ENCODE peak calls at places on chromosomes 12 and 14, in ten cellular contexts. M is fibroblast of lung; V is foreskin fibroblast; S is CD8-positive, alpha-beta T cell; T is neural progenitor cell; Y is astrocyte of the cerebellum; R is cardiac muscle cell; D is kidney epithelial cell; L is fibroblast of the aortic adventitia; H is Caco-2. O is an unnamed sample.
A peak's percentile ranks its signal among the peaks of the same experiment; 100 is the strongest.

GRCh38 chr14:96512602-96513397 is 10.6 kb downstream of the PAPOLA start:
- DNase-seq in M (no peak), V (no peak), S (no peak), T (no peak), Y (no peak), R (no peak), D (no peak), L (no peak), H (no peak), O (no peak)

GRCh38 chr12:91264178-91264577 is 81.6 kb upstream of the DCN start:
- DNase-seq in M (no peak), V (peak; percentile 22), S (no peak), T (no peak), Y (no peak), R (no peak), D (no peak), L (no peak), H (no peak), O (no peak)

GRCh38 chr12:12722351-12723146 is 5.4 kb downstream of the CDKN1B start:
- DNase-seq in M (peak; percentile 64), V (no peak), S (no peak), T (no peak), Y (no peak), R (no peak), D (no peak), L (peak; percentile 69), H (no peak), O (no peak)

GRCh38 chr12:52615912-52616311 is 2.4 kb downstream of the KRT73 start:
- DNase-seq in M (no peak), V (no peak), S (no peak), T (no peak), Y (no peak), R (no peak), D (no peak), L (no peak), H (no peak), O (no peak)

GRCh38 chr14:91270188-91270587 is 25.7 kb upstream of the GPR68 start:
- DNase-seq in M (no peak), V (no peak), S (no peak), T (no peak), Y (no peak), R (no peak), D (no peak), L (no peak), H (no peak), O (no peak)

GRCh38 chr14:49497725-49498348 is 88.3 kb downstream of the RPS29 start:
- DNase-seq in M (peak; percentile 63), V (peak; percentile 78), S (no peak), T (peak; percentile 81), Y (peak; percentile 68), R (peak; percentile 83), D (peak; percentile 31), L (peak; percentile 86), H (no peak), O (peak; percentile 50)

GRCh38 chr14:96126339-96126770 is 78.3 kb upstream of the BDKRB2 start:
- DNase-seq in M (no peak), V (peak; percentile 43), S (peak; percentile 52), T (no peak), Y (no peak), R (no peak), D (no peak), L (no peak), H (no peak), O (no peak)

GRCh38 chr14:95620659-95621059 is 65.6 kb upstream of the TCL1B start:
- DNase-seq in M (no peak), V (no peak), S (peak; percentile 56), T (no peak), Y (no peak), R (no peak), D (no peak), L (no peak), H (no peak), O (no peak)

GRCh38 chr12:481422-481821 is 21.7 kb downstream of the B4GALNT3 start:
- DNase-seq in M (peak; percentile 82), V (no peak), S (peak; percentile 36), T (no peak), Y (peak; percentile 13), R (peak; percentile 86), D (no peak), L (peak; percentile 86), H (peak; percentile 21), O (no peak)

GRCh38 chr14:96297000-96297399 is 41.0 kb downstream of the BDKRB1 start:
- DNase-seq in M (peak; percentile 22), V (peak; percentile 32), S (no peak), T (no peak), Y (peak; percentile 12), R (no peak), D (no peak), L (peak; percentile 47), H (no peak), O (no peak)

GRCh38 chr12:14911131-14911530 is 25.5 kb upstream of the MGP start:
- DNase-seq in M (no peak), V (no peak), S (no peak), T (no peak), Y (no peak), R (no peak), D (no peak), L (no peak), H (no peak), O (no peak)

GRCh38 chr14:102994689-102995088 is 62.7 kb downstream of the CDC42BPB start:
- DNase-seq in M (no peak), V (no peak), S (no peak), T (no peak), Y (no peak), R (no peak), D (no peak), L (no peak), H (no peak), O (no peak)

DNA sequence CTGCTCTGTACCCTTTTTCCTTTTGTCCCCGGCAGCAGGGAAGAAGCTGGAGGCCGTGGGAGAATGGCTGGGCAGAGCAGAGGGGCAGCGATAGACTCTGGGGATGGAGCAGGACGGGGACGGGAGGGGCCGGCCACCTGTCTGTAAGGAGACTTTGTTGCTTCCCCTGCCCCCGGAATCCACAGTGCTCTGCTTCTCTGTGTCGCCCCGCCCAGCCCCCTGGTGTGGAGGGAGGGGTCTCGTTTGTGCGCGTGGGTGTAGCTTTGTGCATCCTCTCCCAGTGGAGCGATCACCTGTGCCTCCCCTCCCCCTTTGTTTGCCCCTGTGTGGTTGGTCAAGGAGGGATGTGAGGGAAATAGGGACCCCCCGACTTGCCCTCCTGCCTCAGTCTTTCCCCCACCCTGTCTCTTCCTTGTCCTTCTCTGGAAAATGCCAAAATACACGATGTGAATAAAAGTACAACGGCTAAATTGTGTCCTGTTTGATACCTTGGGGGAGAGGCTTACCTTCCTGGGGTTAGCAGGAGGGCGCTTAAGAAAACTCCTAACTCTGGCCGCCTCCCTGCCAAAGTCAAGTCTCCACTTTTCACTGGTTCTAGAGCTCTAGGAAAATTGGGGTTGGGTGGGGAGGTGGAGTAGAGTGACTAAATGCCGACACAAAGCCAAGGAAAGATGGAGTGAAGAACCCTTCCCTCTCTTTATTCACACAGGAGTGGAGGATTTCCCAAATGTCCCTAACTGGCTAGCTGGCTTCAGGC is 990 bp upstream of the TPI1 start:
- DNase-seq in M (no peak), V (peak; percentile 43), S (no peak), T (peak; percentile 31), Y (no peak), R (no peak), D (no peak), L (no peak), H (no peak), O (no peak)
- H3K4me3 ChIP-seq in M (no peak overlapping the region), V (peak overlapping the region; percentile 69), S (peak overlapping the region; percentile 54), T (peak overlapping the region; percentile 96), Y (peak overlapping the region; percentile 90), R (no peak overlapping the region), D (no peak overlapping the region), L (peak overlapping the region; percentile 70), H (no peak overlapping the region), O (no peak overlapping the region)

GRCh38 chr12:51536159-51536558 is 54.9 kb upstream of the SCN8A start:
- DNase-seq in M (peak; percentile 5), V (peak; percentile 30), S (no peak), T (no peak), Y (no peak), R (no peak), D (no peak), L (peak; percentile 5), H (no peak), O (no peak)
- TF ChIP-seq CTCF in M (no peak), V (no peak), S (no peak), T (peak; percentile 27), Y (peak; percentile 20), R (no peak), D (peak; percentile 8), L (peak; percentile 31), H (peak; percentile 36), O (peak; percentile 19)

GRCh38 chr12:115818973-115819372 is 458.5 kb downstream of the MED13L start:
- DNase-seq in M (no peak), V (no peak), S (no peak), T (no peak), Y (no peak), R (no peak), D (no peak), L (no peak), H (no peak), O (no peak)
- H3K4me3 ChIP-seq in M (no peak overlapping the region), V (no peak overlapping the region), S (no peak overlapping the region), T (no peak overlapping the region), Y (no peak overlapping the region), R (no peak overlapping the region), D (no peak overlapping the region), L (no peak overlapping the region), H (no peak overlapping the region), O (no peak overlapping the region)

GRCh38 chr14:23672200-23672599 is 36.0 kb downstream of the DHRS2 start:
- DNase-seq in M (no peak), V (no peak), S (no peak), T (no peak), Y (no peak), R (no peak), D (no peak), L (no peak), H (no peak), O (no peak)

GRCh38 chr14:23667134-23667533 is 31.0 kb downstream of the DHRS2 start:
- DNase-seq in M (no peak), V (no peak), S (no peak), T (no peak), Y (no peak), R (no peak), D (no peak), L (no peak), H (no peak), O (no peak)

GRCh38 chr14:23665302-23666016 is 29.3 kb downstream of the DHRS2 start:
- DNase-seq in M (no peak), V (peak; percentile 15), S (peak; percentile 13), T (no peak), Y (no peak), R (no peak), D (no peak), L (no peak), H (no peak), O (no peak)

GRCh38 chr14:23670489-23670888 is 34.3 kb downstream of the DHRS2 start:
- DNase-seq in M (no peak), V (no peak), S (no peak), T (no peak), Y (no peak), R (no peak), D (no peak), L (no peak), H (no peak), O (no peak)

DNA sequence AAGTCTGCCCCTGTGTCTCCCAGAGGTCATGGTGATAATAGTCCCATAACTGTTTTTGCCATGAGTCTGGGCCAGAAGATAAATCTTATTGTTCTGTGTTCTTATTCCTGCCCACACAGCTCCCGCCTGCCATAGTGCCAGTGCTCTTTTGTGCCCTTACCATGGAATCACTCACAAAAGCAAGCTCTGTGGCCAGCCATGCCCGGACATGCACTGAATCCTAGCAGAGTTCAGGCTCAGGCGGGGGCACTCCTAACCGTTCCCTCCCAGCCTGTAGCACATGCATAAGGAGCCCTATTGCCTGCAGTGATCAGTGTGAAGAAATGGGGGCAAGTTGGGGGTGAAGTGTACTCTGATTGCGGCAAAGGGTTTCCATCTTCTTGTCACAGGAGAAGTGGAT is 33.3 kb downstream of the DHRS2 start:
- DNase-seq in M (no peak), V (no peak), S (no peak), T (no peak), Y (no peak), R (no peak), D (no peak), L (no peak), H (no peak), O (no peak)
- TF ChIP-seq CTCF in M (no peak), V (no peak), S (no peak), T (no peak), Y (no peak), R (no peak), D (no peak), L (no peak), H (no peak), O (no peak)